ENCODE peak calls at places on chromosome 5, in six cellular contexts. E is stimulated activated CD8-positive, alpha-beta memory T cell treated with anti-CD3 and anti-CD28 coated beads, Interleukin-7, amount 100 ng/mL, for 1 hour; A is CD4-positive, alpha-beta T cell; S is SW480; B is activated T-cell treated with anti-CD3 and anti-CD28 coated beads for 1 hour; Q is A549. U is an unnamed sample.

GRCh38 chr5:157570801-157571200 is 4.8 kb downstream of the ADAM19 start:
- DNase-seq in Q (no peak), A (no peak), B (no peak), E (no peak), S (no peak), U (no peak)

GRCh38 chr5:146825033-146825432 is 53.5 kb downstream of the PPP2R2B start:
- DNase-seq in S (no peak), Q (no peak), E (peak; percentile 1), B (no peak), A (no peak), U (no peak)

GRCh38 chr5:43065384-43066230 is 25.5 kb upstream of the ANXA2R start:
- DNase-seq in Q (no peak), E (peak; percentile 35), A (peak; percentile 50), S (peak; percentile 53), B (peak; percentile 45), U (peak; percentile 34)

GRCh38 chr5:176596689-176597416 is 13.1 kb downstream of the GPRIN1 start:
- DNase-seq in Q (no peak), A (peak; percentile 68), B (peak; percentile 55), E (peak; percentile 32), S (no peak), U (peak; percentile 56)

GRCh38 chr5:151458314-151458713 is 10.9 kb downstream of the SLC36A1 start:
- DNase-seq in B (no peak), Q (no peak), A (no peak), S (no peak), E (no peak), U (no peak)

GRCh38 chr5:146947181-146947941 is 68.8 kb upstream of the PPP2R2B start:
- DNase-seq in Q (peak; percentile 1), S (peak; percentile 11), A (no peak), B (no peak), E (no peak), U (no peak)

GRCh38 chr5:170937072-170937471 is 75.3 kb downstream of the RANBP17 start:
- DNase-seq in A (no peak), B (no peak), E (no peak), S (no peak), Q (no peak), U (no peak)

GRCh38 chr5:136042665-136043121 is 13.9 kb downstream of the TGFBI start:
- DNase-seq in S (peak; percentile 93), A (no peak), E (no peak), B (no peak), Q (no peak), U (no peak)

GRCh38 chr5:79990205-79990597 is 861 bp downstream of the MTX3 start:
- DNase-seq in E (no peak), A (no peak), B (no peak), S (no peak), Q (no peak), U (no peak)

GRCh38 chr5:134153657-134154056 is 23.1 kb downstream of the SKP1 start:
- DNase-seq in Q (no peak), B (no peak), A (no peak), S (no peak), E (no peak), U (no peak)

GRCh38 chr5:60846298-60846697 is 2.2 kb upstream of the ELOVL7 start:
- DNase-seq in B (no peak), A (no peak), Q (no peak), S (no peak), E (no peak), U (no peak)

GRCh38 chr5:87645241-87645640 is 232.5 kb upstream of the CCNH start:
- DNase-seq in Q (no peak), B (no peak), A (no peak), E (no peak), S (no peak), U (no peak)

GRCh38 chr5:111993242-111993641 is 236.2 kb upstream of the NREP start:
- DNase-seq in B (no peak), E (no peak), A (no peak), S (no peak), Q (no peak), U (no peak)

GRCh38 chr5:72515211-72515610 is 8.0 kb upstream of the ZNF366 start:
- DNase-seq in E (no peak), Q (no peak), B (no peak), S (no peak), A (no peak), U (no peak)

GRCh38 chr5:61329729-61330128 is 2.3 kb upstream of the ZSWIM6 start:
- DNase-seq in B (no peak), Q (peak; percentile 21), A (no peak), S (peak; percentile 41), E (no peak), U (no peak)

GRCh38 chr5:113081091-113081490 is 104.5 kb downstream of the DCP2 start:
- DNase-seq in E (no peak), A (no peak), S (no peak), Q (no peak), B (no peak), U (no peak)

GRCh38 chr5:102971693-102972293 is 148.1 kb downstream of the GIN1 start:
- DNase-seq in B (no peak), E (no peak), Q (peak; percentile 15), A (no peak), S (peak; percentile 45), U (no peak)

GRCh38 chr5:35876922-35877321 is 20.2 kb downstream of the IL7R start:
- DNase-seq in E (no peak), B (no peak), Q (no peak), S (no peak), A (no peak), U (no peak)

GRCh38 chr5:14826714-14827113 is 44.9 kb downstream of the ANKH start:
- DNase-seq in B (no peak), E (no peak), Q (no peak), A (no peak), S (no peak), U (no peak)

GRCh38 chr5:44390332-44390731 is 1.1 kb upstream of the FGF10 start:
- DNase-seq in E (no peak), S (no peak), A (no peak), Q (no peak), B (no peak), U (no peak)

GRCh38 chr5:37086466-37087178 is 162.6 kb downstream of the CPLANE1 start:
- DNase-seq in S (peak; percentile 74), E (no peak), B (no peak), Q (no peak), A (no peak), U (no peak)

GRCh38 chr5:77423022-77423750 is 68.9 kb downstream of the WDR41 start:
- DNase-seq in A (no peak), B (no peak), E (no peak), Q (no peak), S (no peak), U (no peak)

GRCh38 chr5:3342271-3343100 is 253.1 kb upstream of the IRX1 start:
- DNase-seq in Q (no peak), S (no peak), B (no peak), E (no peak), A (no peak), U (no peak)

GRCh38 chr5:86917117-86917579 is 299.4 kb downstream of the COX7C start:
- DNase-seq in Q (no peak), B (no peak), E (no peak), S (no peak), A (no peak), U (no peak)

GRCh38 chr5:15993934-15994333 is 185.7 kb downstream of the MARCHF11 start:
- DNase-seq in Q (no peak), S (no peak), B (no peak), A (no peak), E (no peak), U (no peak)

GRCh38 chr5:10745133-10745532 is 15.9 kb downstream of the DAP start:
- DNase-seq in B (no peak), E (no peak), A (no peak), S (no peak), Q (no peak), U (no peak)

GRCh38 chr5:171954721-171955120 is 51.7 kb downstream of the FBXW11 start:
- DNase-seq in Q (no peak), B (no peak), E (no peak), S (no peak), A (no peak), U (no peak)

GRCh38 chr5:59525957-59526356 is 367.6 kb downstream of the PDE4D start:
- DNase-seq in S (no peak), A (no peak), E (no peak), B (no peak), Q (no peak), U (no peak)

GRCh38 chr5:148541054-148541835 is 113.1 kb downstream of the HTR4 start:
- DNase-seq in E (no peak), B (no peak), A (no peak), Q (no peak), S (no peak), U (no peak)